ENCODE peak calls at places on chromosomes 4 and X, in seven cellular contexts. V is cardiac fibroblast, F is ovary, G is lower leg skin, J is tibial nerve, Y is mucosa of descending colon, O is nephron progenitor cell. I is an unnamed sample.

GRCh38 chr4:95284668-95285067 is 264.1 kb downstream of the UNC5C start:
- DNase-seq in V (no peak), F (no peak), O (no peak), Y (no peak), G (no peak), J (no peak), I (no peak)

GRCh38 chr4:78809928-78810835 is 34.0 kb downstream of the BMP2K start:
- DNase-seq in Y (no peak), G (no peak), V (no peak), O (no peak), F (no peak), J (no peak), I (no peak)

GRCh38 chrX:2484232-2484631 is 16.5 kb downstream of the DHRSX start:
- DNase-seq in O (no peak), F (no peak), J (no peak), Y (no peak), V (peak; percentile 72), G (no peak), I (peak; percentile 48)

GRCh38 chrX:101229155-101229554 is 9.6 kb downstream of the DRP2 start:
- DNase-seq in G (no peak), V (peak; percentile 42), J (no peak), O (no peak), F (no peak), Y (no peak), I (peak; percentile 69)

GRCh38 chrX:71619193-71619592 is 882 bp upstream of the CXCR3 start:
- DNase-seq in V (no peak), Y (no peak), F (no peak), J (no peak), G (no peak), O (no peak), I (no peak)

GRCh38 chrX:5122181-5122678 is 1106.4 kb downstream of the NLGN4X start:
- DNase-seq in G (no peak), O (no peak), V (no peak), F (no peak), Y (no peak), J (no peak), I (no peak)

GRCh38 chrX:71629467-71629866 is 11.2 kb upstream of the CXCR3 start:
- DNase-seq in G (no peak), Y (no peak), O (no peak), V (no peak), F (no peak), J (no peak), I (no peak)

GRCh38 chr4:174578366-174578765 is 56.1 kb upstream of the HPGD start:
- DNase-seq in F (no peak), O (no peak), Y (no peak), G (no peak), V (peak; percentile 34), J (no peak), I (peak; percentile 73)

GRCh38 chr4:39369301-39369700 is 3.1 kb upstream of the RFC1 start:
- DNase-seq in J (no peak), Y (no peak), G (no peak), V (no peak), O (no peak), F (no peak), I (no peak)

GRCh38 chr4:123599061-123599919 is 202.7 kb downstream of the SPRY1 start:
- DNase-seq in Y (no peak), F (no peak), O (no peak), G (no peak), J (no peak), V (peak; percentile 90), I (peak; percentile 91)

GRCh38 chr4:103118171-103118570 is 18.5 kb upstream of the BDH2 start:
- DNase-seq in F (no peak), Y (no peak), G (no peak), V (no peak), J (no peak), O (no peak), I (no peak)

GRCh38 chrX:39301041-39301440 is 499.8 kb downstream of the MID1IP1 start:
- DNase-seq in J (no peak), G (peak; percentile 56), Y (no peak), O (no peak), F (no peak), V (no peak), I (no peak)

GRCh38 chr4:165158762-165159161 is 46.1 kb upstream of the TMEM192 start:
- DNase-seq in V (no peak), O (no peak), F (no peak), Y (no peak), G (no peak), J (no peak), I (no peak)

GRCh38 chr4:128517739-128518510 is 230.3 kb upstream of the PGRMC2 start:
- DNase-seq in F (peak; percentile 61), V (peak; percentile 96), J (peak; percentile 17), G (peak; percentile 84), Y (no peak), O (peak; percentile 17), I (peak; percentile 99)

GRCh38 chr4:188603646-188604045 is 464.4 kb downstream of the TRIML1 start:
- DNase-seq in V (no peak), O (no peak), G (no peak), Y (no peak), F (no peak), J (no peak), I (no peak)

GRCh38 chr4:28523791-28524190 is 1663.2 kb downstream of the STIM2 start:
- DNase-seq in J (no peak), F (no peak), Y (no peak), O (no peak), V (no peak), G (no peak), I (no peak)

GRCh38 chr4:26596843-26597242 is 13.0 kb downstream of the TBC1D19 start:
- DNase-seq in J (no peak), V (no peak), O (no peak), Y (no peak), F (no peak), G (no peak), I (no peak)

GRCh38 chrX:133650262-133650661 is 235.0 kb upstream of the GPC4 start:
- DNase-seq in J (no peak), F (no peak), Y (no peak), G (no peak), O (no peak), V (no peak), I (no peak)

GRCh38 chrX:17535229-17535628 is 160.2 kb downstream of the NHS start:
- DNase-seq in Y (no peak), G (peak; percentile 69), F (no peak), O (no peak), V (peak; percentile 55), J (no peak), I (peak; percentile 65)

GRCh38 chr4:139833131-139833930 is 167.7 kb downstream of the MGST2 start:
- DNase-seq in G (no peak), J (no peak), O (peak; percentile 16), V (no peak), Y (no peak), F (no peak), I (no peak)

GRCh38 chr4:122710434-122711308 is 21.8 kb upstream of the BBS12 start:
- DNase-seq in G (no peak), J (no peak), Y (no peak), F (no peak), O (no peak), V (peak; percentile 31), I (peak; percentile 47)

GRCh38 chr4:183155450-183156184 is 56.6 kb downstream of the WWC2 start:
- DNase-seq in J (no peak), Y (no peak), O (no peak), G (no peak), F (no peak), V (no peak), I (no peak)

GRCh38 chr4:183154701-183155391 is 55.8 kb downstream of the WWC2 start:
- DNase-seq in Y (no peak), G (no peak), O (peak; percentile 5), F (no peak), J (no peak), V (no peak), I (peak; percentile 67)

GRCh38 chr4:183153190-183153916 is 54.3 kb downstream of the WWC2 start:
- DNase-seq in O (no peak), J (no peak), Y (no peak), G (no peak), V (no peak), F (no peak), I (no peak)

GRCh38 chr4:183158062-183158461 is 59.0 kb downstream of the WWC2 start:
- DNase-seq in V (peak; percentile 66), J (no peak), Y (no peak), G (no peak), F (no peak), O (no peak), I (peak; percentile 95)

GRCh38 chr4:183157215-183157614 is 58.2 kb downstream of the WWC2 start:
- DNase-seq in Y (no peak), V (no peak), G (no peak), J (no peak), F (no peak), O (no peak), I (no peak)
- TF ChIP-seq CTCF in Y (no peak), V (peak; percentile 11), G (no peak), J (no peak), F (no peak), O (no peak), I (peak; percentile 26)

GRCh38 chr4:67744561-67745283 is 9.5 kb downstream of the GNRHR start:
- DNase-seq in V (no peak), G (no peak), F (no peak), O (no peak), J (no peak), Y (no peak), I (peak; percentile 50)
- TF ChIP-seq CTCF in V (no peak), G (no peak), F (no peak), O (no peak), J (no peak), Y (no peak), I (no peak)

GRCh38 chr4:158863296-158863695 is 94.5 kb downstream of the FNIP2 start:
- DNase-seq in Y (no peak), J (no peak), V (no peak), O (no peak), G (no peak), F (no peak), I (no peak)

GRCh38 chr4:158860856-158861255 is 92.0 kb downstream of the FNIP2 start:
- DNase-seq in V (no peak), F (no peak), G (no peak), J (no peak), Y (no peak), O (no peak), I (no peak)

GRCh38 chr4:158861281-158861680 is 92.5 kb downstream of the FNIP2 start:
- DNase-seq in V (no peak), G (no peak), J (no peak), Y (no peak), F (no peak), O (no peak), I (no peak)

GRCh38 chr4:158859661-158860060 is 90.8 kb downstream of the FNIP2 start:
- DNase-seq in F (no peak), V (no peak), O (no peak), J (no peak), G (no peak), Y (no peak), I (peak; percentile 23)

DNA sequence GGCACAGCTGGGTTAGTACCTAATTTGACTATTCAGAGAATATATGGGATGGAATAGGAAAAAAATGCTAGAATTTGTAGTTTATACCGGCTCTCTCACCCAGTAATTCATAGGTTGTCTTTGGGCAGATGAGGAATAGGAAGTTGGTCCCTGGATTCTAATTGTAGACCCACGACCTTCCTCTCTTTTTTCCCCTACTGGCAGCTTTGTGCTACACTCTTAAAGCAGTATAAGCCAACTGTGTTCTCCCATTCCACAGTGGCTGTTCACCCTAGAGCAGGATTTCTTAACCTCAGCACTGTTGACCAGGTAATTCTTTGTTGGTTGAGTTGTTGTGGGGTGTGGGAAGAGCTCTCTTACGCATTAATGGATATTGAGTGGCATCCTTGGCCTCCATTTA is 92.9 kb downstream of the FNIP2 start:
- DNase-seq in G (no peak), Y (no peak), J (no peak), O (no peak), F (no peak), V (no peak), I (no peak)
- TF ChIP-seq CTCF in G (no peak), Y (no peak), J (no peak), O (no peak), F (no peak), V (no peak), I (peak; percentile 1)

GRCh38 chr4:148874331-148874730 is 432.1 kb upstream of the NR3C2 start:
- DNase-seq in O (no peak), F (no peak), Y (no peak), G (no peak), V (no peak), J (no peak), I (no peak)
- TF ChIP-seq CTCF in O (no peak), F (no peak), Y (no peak), G (no peak), V (no peak), J (no peak), I (no peak)

I was measured in choroid plexus epithelial cell.